ENCODE peak calls at places on chromosomes 7 and 10, in five cellular contexts. W is GM23248, U is PC-3, V is GM23338, P is MM.1S. X is an unnamed sample.

GRCh38 chr7:32519763-32520162 is 24.5 kb downstream of the AVL9 start:
- DNase-seq in W (no peak), U (no peak), V (no peak), P (no peak), X (no peak)

GRCh38 chr7:77157446-77157845 is 35.0 kb downstream of the CCDC146 start:
- DNase-seq in W (peak; percentile 15), U (no peak), V (no peak), P (peak; percentile 8), X (no peak)

GRCh38 chr7:50781371-50781770 is 1.3 kb downstream of the GRB10 start:
- DNase-seq in W (no peak), U (no peak), V (no peak), P (no peak), X (no peak)

GRCh38 chr10:64175271-64175962 is 654.2 kb downstream of the REEP3 start:
- DNase-seq in W (no peak), U (no peak), V (no peak), P (no peak), X (no peak)

GRCh38 chr10:117164878-117165556 is 26.9 kb upstream of the VAX1 start:
- DNase-seq in W (peak; percentile 23), U (no peak), V (no peak), P (no peak), X (no peak)

GRCh38 chr10:110209399-110209925 is 2.1 kb downstream of the MXI1 start:
- DNase-seq in W (peak; percentile 90), U (peak; percentile 54), V (peak; percentile 66), P (peak; percentile 77), X (peak; percentile 74)

GRCh38 chr10:118047363-118047719 is 600 bp upstream of the RAB11FIP2 start:
- DNase-seq in W (peak; percentile 32), U (no peak), V (no peak), P (no peak), X (no peak)

GRCh38 chr10:116753759-116754158 is 11.4 kb upstream of the HSPA12A start:
- DNase-seq in W (peak; percentile 50), U (peak; percentile 34), V (no peak), P (no peak), X (no peak)

GRCh38 chr7:40990841-40991240 is 712.0 kb downstream of the INHBA start:
- DNase-seq in W (peak; percentile 13), U (no peak), V (no peak), P (no peak), X (no peak)

GRCh38 chr7:152436279-152437147 is 710 bp upstream of the KMT2C start:
- DNase-seq in W (peak; percentile 95), U (peak; percentile 89), V (peak; percentile 95), P (peak; percentile 97), X (peak; percentile 91)

GRCh38 chr10:70903262-70903921 is 15.0 kb upstream of the PCBD1 start:
- DNase-seq in W (peak; percentile 76), U (peak; percentile 87), V (peak; percentile 82), P (peak; percentile 37), X (peak; percentile 43)

GRCh38 chr10:15262036-15262713 is 93.7 kb upstream of the NMT2 start:
- DNase-seq in W (peak; percentile 43), U (peak; percentile 7), V (no peak), P (no peak), X (no peak)

GRCh38 chr7:140404565-140405080 is 765 bp downstream of the RAB19 start:
- DNase-seq in W (no peak), U (peak; percentile 5), V (no peak), P (no peak), X (no peak)

GRCh38 chr7:16726189-16726588 is 27.4 kb upstream of the TSPAN13 start:
- DNase-seq in W (no peak), U (no peak), V (no peak), P (no peak), X (no peak)

GRCh38 chr7:70104243-70104642 is 506.0 kb downstream of the AUTS2 start:
- DNase-seq in W (peak; percentile 4), U (no peak), V (no peak), P (no peak), X (no peak)

DNA sequence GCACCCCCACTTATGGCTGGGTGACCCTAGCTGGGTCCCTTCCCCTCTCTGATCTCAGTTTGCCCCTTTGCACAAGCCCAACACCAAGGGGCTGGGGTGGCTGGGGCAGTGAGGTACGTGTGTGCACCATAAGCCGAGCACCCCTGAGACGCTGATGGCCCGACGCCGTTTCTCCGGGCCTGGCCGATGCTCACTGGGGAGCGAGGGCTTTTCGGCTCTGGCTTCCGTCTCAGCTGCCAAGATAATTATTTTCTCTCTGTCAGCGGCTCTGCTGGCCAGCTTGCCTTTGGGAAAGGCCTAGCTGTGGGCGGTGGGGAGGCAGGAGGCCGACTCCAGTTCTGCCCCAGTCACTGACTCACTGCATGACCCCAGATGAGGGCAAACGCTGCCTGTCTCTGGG is 91.0 kb downstream of the ZMIZ1 start:
- DNase-seq in W (peak; percentile 92), U (no peak), V (no peak), P (no peak), X (no peak)
- H3K27ac ChIP-seq in W (peak overlapping the region; percentile 99), U (peak overlapping the region; percentile 27), V (no peak overlapping the region), P (no peak overlapping the region), X (no peak overlapping the region)

DNA sequence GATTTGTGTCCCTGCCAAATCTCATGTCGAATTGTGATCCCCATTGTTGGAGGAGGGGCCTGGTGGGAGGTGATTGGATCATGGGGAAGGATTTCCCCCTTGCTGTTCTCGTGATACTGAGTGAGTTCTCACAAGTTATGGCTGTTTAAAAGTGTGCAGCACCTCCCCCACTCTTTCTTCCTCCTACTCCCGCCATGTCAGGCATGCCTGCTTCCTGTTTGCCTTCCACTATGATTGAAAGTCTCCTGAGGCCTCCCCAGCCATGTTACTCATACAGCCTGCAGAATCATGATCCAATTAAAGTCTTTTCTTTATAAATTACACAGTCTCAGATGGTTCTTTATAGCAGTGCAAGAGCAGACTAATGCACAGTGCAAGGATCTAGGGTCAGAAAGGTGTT is 75.4 kb downstream of the CALD1 start:
- DNase-seq in W (peak; percentile 60), U (no peak), V (no peak), P (no peak), X (peak; percentile 8)
- H3K4me1 ChIP-seq in W (peaks cover 29% of the 10 kb centered on the region), U (peaks cover 13% of the 10 kb centered on the region), V (peaks cover 27% of the 10 kb centered on the region), P (no peaks in the 10 kb centered on the region), X (peaks cover 6% of the 10 kb centered on the region)

DNA sequence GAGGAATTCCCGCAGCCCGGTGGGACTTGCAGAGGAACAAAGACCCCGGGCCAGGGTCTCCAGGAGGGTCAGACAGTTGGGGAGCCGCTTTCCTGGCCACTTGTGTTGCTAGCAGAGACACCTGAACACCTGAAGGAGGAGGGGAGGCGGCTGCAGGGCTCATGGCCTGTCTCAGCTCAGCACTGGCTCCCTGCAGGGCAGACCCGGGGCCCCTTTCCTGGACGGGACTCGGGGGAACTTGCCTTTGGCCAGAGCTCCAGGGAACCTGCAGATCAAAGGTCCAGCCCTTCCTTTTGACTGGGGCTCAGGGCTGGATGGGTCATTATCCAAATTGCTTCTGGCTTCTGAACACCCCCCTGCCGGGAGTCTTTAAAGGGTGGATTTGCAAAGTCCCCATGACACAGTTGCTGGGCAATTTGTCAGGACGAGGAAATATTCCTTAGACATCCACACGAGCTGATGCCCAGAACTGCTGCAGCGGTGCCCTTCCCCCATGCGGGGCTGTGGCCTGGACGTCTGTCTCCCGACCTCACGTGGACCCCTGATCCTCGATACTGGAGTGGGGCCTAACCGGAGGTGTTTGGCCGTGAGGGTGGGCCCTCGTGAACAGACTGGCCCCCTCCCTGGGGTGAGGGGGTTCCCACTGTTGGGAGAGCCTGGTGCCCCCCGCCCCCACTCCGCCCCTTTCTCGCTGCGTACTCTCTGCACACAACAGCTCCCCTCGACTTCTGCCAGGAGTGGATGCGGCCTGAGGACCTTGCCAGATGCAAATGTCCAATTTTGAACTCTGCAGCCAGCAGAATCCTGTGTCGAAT is 194.3 kb downstream of the ELFN1 start:
- DNase-seq in W (no peak), U (no peak), V (no peak), P (no peak), X (no peak)
- TF ChIP-seq EZH2phosphoT487 in W (no peak), U (no peak), V (no peak), P (no peak), X (no peak)

GRCh38 chr10:1096287-1096889 is 40.2 kb downstream of the WDR37 start:
- DNase-seq in W (no peak), U (no peak), V (no peak), P (no peak), X (no peak)
- H3K27ac ChIP-seq in W (no peak overlapping the region), U (no peak overlapping the region), V (no peak overlapping the region), P (no peak overlapping the region), X (no peak overlapping the region)

DNA sequence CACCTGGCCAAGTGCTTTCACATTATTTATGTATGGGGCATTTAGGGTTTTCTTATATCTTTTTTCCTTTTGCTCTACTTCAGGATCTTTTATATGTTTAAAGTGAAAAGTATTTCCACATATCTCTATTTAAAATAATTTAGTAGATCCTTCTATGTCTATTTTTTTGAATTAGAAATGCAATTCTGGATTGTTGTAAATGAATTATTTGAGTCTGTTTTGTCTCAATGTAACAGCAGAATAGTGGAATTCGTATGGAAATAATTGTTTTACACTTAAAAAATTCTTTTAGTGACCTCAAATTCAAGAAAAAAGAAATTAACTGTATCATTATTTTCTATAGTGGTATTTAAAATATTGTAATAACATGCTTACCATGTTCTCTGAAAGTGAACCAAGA is 126.5 kb upstream of the HDAC9 start:
- DNase-seq in W (no peak), U (no peak), V (no peak), P (no peak), X (no peak)
- H3K4me1 ChIP-seq in W (no peaks in the 10 kb centered on the region), U (no peaks in the 10 kb centered on the region), V (peaks cover 25% of the 10 kb centered on the region), P (no peaks in the 10 kb centered on the region), X (no peaks in the 10 kb centered on the region)

DNA sequence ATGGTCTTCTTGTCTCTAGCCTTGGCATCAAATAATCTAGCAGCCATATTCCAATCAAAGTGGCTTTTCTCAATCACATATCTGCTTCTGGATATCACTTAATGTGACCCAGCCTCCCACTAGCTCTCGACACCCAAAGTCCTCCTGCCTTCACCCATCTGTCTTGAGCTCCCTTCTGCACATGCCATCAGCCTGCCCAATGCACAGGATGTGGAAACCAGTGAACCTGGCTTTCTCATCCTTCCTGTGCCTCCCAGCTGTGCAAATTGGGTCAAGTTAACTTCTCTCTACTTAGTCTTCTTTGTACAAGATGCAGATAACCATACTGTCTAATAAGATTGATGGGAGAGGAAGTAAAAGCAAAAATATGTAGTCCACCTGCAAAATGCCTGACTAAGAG is 257.9 kb upstream of the PITRM1 start:
- DNase-seq in W (no peak), U (no peak), V (no peak), P (no peak), X (peak; percentile 3)
- TF ChIP-seq EZH2phosphoT487 in W (no peak), U (no peak), V (no peak), P (no peak), X (no peak)

GRCh38 chr10:59971915-59972314 is 65.6 kb upstream of the CCDC6 start:
- DNase-seq in W (no peak), U (peak; percentile 72), V (no peak), P (no peak), X (no peak)
- H3K27ac ChIP-seq in W (no peak overlapping the region), U (no peak overlapping the region), V (no peak overlapping the region), P (no peak overlapping the region), X (no peak overlapping the region)

GRCh38 chr10:102624751-102625330 is 19.4 kb upstream of the TRIM8 start:
- DNase-seq in W (no peak), U (no peak), V (no peak), P (no peak), X (no peak)
- H3K4me1 ChIP-seq in W (peaks cover 37% of the 10 kb centered on the region), U (peaks cover 42% of the 10 kb centered on the region), V (peaks cover 38% of the 10 kb centered on the region), P (no peaks in the 10 kb centered on the region), X (peaks cover 19% of the 10 kb centered on the region)

GRCh38 chr7:134331393-134331792 is 14.7 kb upstream of the SLC35B4 start:
- DNase-seq in W (no peak), U (no peak), V (no peak), P (no peak), X (no peak)
- TF ChIP-seq EZH2phosphoT487 in W (no peak), U (no peak), V (no peak), P (no peak), X (no peak)

X was measured in OCI-LY7.